ENCODE peak calls at places on chromosomes 2 and 18, in ten cellular contexts. One of them, this sample, is unnamed.

GRCh38 chr2:165238295-165238694 is 919 bp upstream of the SCN2A start:
- DNase-seq in iPS DF 6.9: no peak
- DNase-seq in kidney epithelial cell: no peak
- DNase-seq in astrocyte of the spinal cord: peak
- DNase-seq in coronary artery: no peak
- DNase-seq in suprapubic skin: no peak
- DNase-seq in kidney: no peak
- DNase-seq in uterus: no peak
- DNase-seq in SK-N-SH: no peak
- DNase-seq in sigmoid colon: no peak
- DNase-seq in this sample: peak

GRCh38 chr2:159044804-159045286 is 76.4 kb downstream of the TANC1 start:
- DNase-seq in iPS DF 6.9: no peak
- DNase-seq in coronary artery: no peak
- DNase-seq in kidney epithelial cell: no peak
- DNase-seq in astrocyte of the spinal cord: no peak
- DNase-seq in suprapubic skin: no peak
- DNase-seq in sigmoid colon: no peak
- DNase-seq in uterus: no peak
- DNase-seq in SK-N-SH: no peak
- DNase-seq in kidney: no peak
- DNase-seq in this sample: no peak

GRCh38 chr2:166365803-166366420 is 9.8 kb downstream of the SCN9A start:
- DNase-seq in iPS DF 6.9: no peak
- DNase-seq in SK-N-SH: no peak
- DNase-seq in uterus: no peak
- DNase-seq in coronary artery: no peak
- DNase-seq in kidney: no peak
- DNase-seq in kidney epithelial cell: no peak
- DNase-seq in sigmoid colon: no peak
- DNase-seq in astrocyte of the spinal cord: peak
- DNase-seq in suprapubic skin: no peak
- DNase-seq in this sample: no peak

GRCh38 chr18:76448262-76449109 is 46.6 kb downstream of the ZNF516 start:
- DNase-seq in suprapubic skin: peak
- DNase-seq in coronary artery: peak
- DNase-seq in kidney epithelial cell: no peak
- DNase-seq in iPS DF 6.9: no peak
- DNase-seq in sigmoid colon: peak
- DNase-seq in kidney: no peak
- DNase-seq in uterus: no peak
- DNase-seq in astrocyte of the spinal cord: no peak
- DNase-seq in SK-N-SH: no peak
- DNase-seq in this sample: no peak

GRCh38 chr2:80061881-80062280 is 242.7 kb downstream of the LRRTM1 start:
- DNase-seq in astrocyte of the spinal cord: no peak
- DNase-seq in kidney epithelial cell: no peak
- DNase-seq in coronary artery: no peak
- DNase-seq in sigmoid colon: no peak
- DNase-seq in kidney: no peak
- DNase-seq in SK-N-SH: no peak
- DNase-seq in uterus: no peak
- DNase-seq in iPS DF 6.9: no peak
- DNase-seq in suprapubic skin: no peak
- DNase-seq in this sample: peak

GRCh38 chr2:239291505-239292350 is 109.1 kb downstream of the HDAC4 start:
- DNase-seq in iPS DF 6.9: peak
- DNase-seq in kidney: no peak
- DNase-seq in suprapubic skin: peak
- DNase-seq in uterus: no peak
- DNase-seq in coronary artery: no peak
- DNase-seq in astrocyte of the spinal cord: no peak
- DNase-seq in sigmoid colon: peak
- DNase-seq in kidney epithelial cell: no peak
- DNase-seq in SK-N-SH: no peak
- DNase-seq in this sample: no peak

GRCh38 chr2:73984922-73985317 is 210 bp downstream of the TET3 start:
- DNase-seq in sigmoid colon: peak
- DNase-seq in kidney: peak
- DNase-seq in astrocyte of the spinal cord: no peak
- DNase-seq in suprapubic skin: no peak
- DNase-seq in SK-N-SH: no peak
- DNase-seq in uterus: peak
- DNase-seq in coronary artery: no peak
- DNase-seq in kidney epithelial cell: no peak
- DNase-seq in iPS DF 6.9: no peak
- DNase-seq in this sample: no peak

GRCh38 chr18:75075429-75075841 is 133.5 kb downstream of the PTGR3 start:
- DNase-seq in uterus: no peak
- DNase-seq in iPS DF 6.9: no peak
- DNase-seq in suprapubic skin: no peak
- DNase-seq in SK-N-SH: no peak
- DNase-seq in coronary artery: no peak
- DNase-seq in kidney: no peak
- DNase-seq in sigmoid colon: peak
- DNase-seq in kidney epithelial cell: no peak
- DNase-seq in astrocyte of the spinal cord: no peak
- DNase-seq in this sample: no peak

GRCh38 chr18:32057624-32058165 is 34.0 kb upstream of the RNF138 start:
- DNase-seq in iPS DF 6.9: peak
- DNase-seq in coronary artery: no peak
- DNase-seq in SK-N-SH: no peak
- DNase-seq in kidney: no peak
- DNase-seq in kidney epithelial cell: no peak
- DNase-seq in sigmoid colon: no peak
- DNase-seq in suprapubic skin: no peak
- DNase-seq in uterus: no peak
- DNase-seq in astrocyte of the spinal cord: no peak
- DNase-seq in this sample: no peak

GRCh38 chr2:26011990-26012856 is 21.7 kb upstream of the RAB10 start:
- DNase-seq in suprapubic skin: peak
- DNase-seq in astrocyte of the spinal cord: peak
- DNase-seq in uterus: no peak
- DNase-seq in coronary artery: no peak
- DNase-seq in SK-N-SH: no peak
- DNase-seq in iPS DF 6.9: no peak
- DNase-seq in kidney: no peak
- DNase-seq in kidney epithelial cell: no peak
- DNase-seq in sigmoid colon: peak
- DNase-seq in this sample: no peak

GRCh38 chr2:170123593-170123992 is 54.4 kb upstream of the MYO3B start:
- DNase-seq in suprapubic skin: no peak
- DNase-seq in uterus: no peak
- DNase-seq in iPS DF 6.9: peak
- DNase-seq in sigmoid colon: no peak
- DNase-seq in astrocyte of the spinal cord: peak
- DNase-seq in kidney: no peak
- DNase-seq in kidney epithelial cell: no peak
- DNase-seq in SK-N-SH: no peak
- DNase-seq in coronary artery: no peak
- DNase-seq in this sample: no peak

GRCh38 chr2:211423018-211423417 is 866.6 kb downstream of the CPS1 start:
- DNase-seq in suprapubic skin: no peak
- DNase-seq in astrocyte of the spinal cord: no peak
- DNase-seq in uterus: no peak
- DNase-seq in iPS DF 6.9: no peak
- DNase-seq in coronary artery: no peak
- DNase-seq in sigmoid colon: no peak
- DNase-seq in kidney epithelial cell: no peak
- DNase-seq in SK-N-SH: no peak
- DNase-seq in kidney: no peak
- DNase-seq in this sample: no peak

GRCh38 chr18:58091099-58091611 is 47.1 kb downstream of the NEDD4L start:
- DNase-seq in iPS DF 6.9: no peak
- DNase-seq in uterus: no peak
- DNase-seq in kidney: no peak
- DNase-seq in kidney epithelial cell: peak
- DNase-seq in sigmoid colon: no peak
- DNase-seq in suprapubic skin: no peak
- DNase-seq in SK-N-SH: no peak
- DNase-seq in coronary artery: no peak
- DNase-seq in astrocyte of the spinal cord: no peak
- DNase-seq in this sample: no peak

GRCh38 chr18:66560092-66560491 is 43.8 kb downstream of the CDH19 start:
- DNase-seq in uterus: no peak
- DNase-seq in iPS DF 6.9: peak
- DNase-seq in coronary artery: no peak
- DNase-seq in SK-N-SH: no peak
- DNase-seq in suprapubic skin: no peak
- DNase-seq in astrocyte of the spinal cord: peak
- DNase-seq in kidney epithelial cell: no peak
- DNase-seq in kidney: no peak
- DNase-seq in sigmoid colon: no peak
- DNase-seq in this sample: peak

GRCh38 chr2:58081000-58081399 is 34.4 kb downstream of the VRK2 start:
- DNase-seq in iPS DF 6.9: no peak
- DNase-seq in astrocyte of the spinal cord: no peak
- DNase-seq in coronary artery: no peak
- DNase-seq in suprapubic skin: no peak
- DNase-seq in sigmoid colon: no peak
- DNase-seq in kidney epithelial cell: no peak
- DNase-seq in SK-N-SH: no peak
- DNase-seq in kidney: no peak
- DNase-seq in uterus: no peak
- DNase-seq in this sample: no peak

GRCh38 chr2:24791452-24791851 is 1.7 kb downstream of the PTRHD1 start:
- DNase-seq in astrocyte of the spinal cord: no peak
- DNase-seq in coronary artery: no peak
- DNase-seq in sigmoid colon: no peak
- DNase-seq in SK-N-SH: no peak
- DNase-seq in kidney epithelial cell: no peak
- DNase-seq in suprapubic skin: no peak
- DNase-seq in uterus: no peak
- DNase-seq in kidney: no peak
- DNase-seq in iPS DF 6.9: no peak
- DNase-seq in this sample: no peak
- H3K4me3 ChIP-seq in astrocyte of the spinal cord: no peak
- H3K4me3 ChIP-seq in coronary artery: no peak
- H3K4me3 ChIP-seq in sigmoid colon: no peak
- H3K4me3 ChIP-seq in SK-N-SH: no peak
- H3K4me3 ChIP-seq in kidney epithelial cell: no peak
- H3K4me3 ChIP-seq in suprapubic skin: no peak
- H3K4me3 ChIP-seq in uterus: no peak
- H3K4me3 ChIP-seq in kidney: no peak
- H3K4me3 ChIP-seq in iPS DF 6.9: no peak
- H3K4me3 ChIP-seq in this sample: no peak

DNA sequence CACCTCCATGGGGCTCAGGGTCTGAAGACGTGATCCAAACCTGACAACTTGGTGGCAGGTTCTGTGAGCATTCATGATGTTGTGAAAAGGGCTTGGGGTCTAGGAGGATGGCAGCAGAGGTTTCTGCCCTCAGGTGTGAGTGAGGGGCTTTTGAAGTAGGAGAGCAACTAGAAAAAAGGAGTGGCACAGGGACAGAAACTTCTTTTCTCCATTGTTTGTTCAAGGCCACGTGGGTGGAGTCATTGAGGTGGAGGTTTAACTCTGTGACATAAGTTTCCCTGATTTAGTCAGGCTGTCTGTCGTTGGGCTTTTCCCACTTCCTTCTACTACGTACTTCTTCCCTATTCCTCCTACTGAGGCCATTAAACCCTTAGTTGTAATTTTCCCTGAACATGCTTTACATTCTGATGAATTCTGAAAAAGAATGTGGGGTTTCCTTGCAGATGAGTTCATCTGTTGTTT is 13.1 kb downstream of the CFLAR start:
- DNase-seq in suprapubic skin: no peak
- DNase-seq in kidney epithelial cell: no peak
- DNase-seq in coronary artery: no peak
- DNase-seq in sigmoid colon: no peak
- DNase-seq in SK-N-SH: no peak
- DNase-seq in astrocyte of the spinal cord: peak
- DNase-seq in uterus: no peak
- DNase-seq in iPS DF 6.9: no peak
- DNase-seq in kidney: no peak
- DNase-seq in this sample: no peak
- H3K4me3 ChIP-seq in suprapubic skin: no peak
- H3K4me3 ChIP-seq in kidney epithelial cell: no peak
- H3K4me3 ChIP-seq in coronary artery: peak
- H3K4me3 ChIP-seq in sigmoid colon: no peak
- H3K4me3 ChIP-seq in SK-N-SH: no peak
- H3K4me3 ChIP-seq in astrocyte of the spinal cord: no peak
- H3K4me3 ChIP-seq in uterus: no peak
- H3K4me3 ChIP-seq in iPS DF 6.9: no peak
- H3K4me3 ChIP-seq in kidney: no peak
- H3K4me3 ChIP-seq in this sample: peak

GRCh38 chr2:174527959-174528358 is 41.1 kb upstream of the GPR155 start:
- DNase-seq in SK-N-SH: no peak
- DNase-seq in kidney epithelial cell: no peak
- DNase-seq in astrocyte of the spinal cord: no peak
- DNase-seq in coronary artery: no peak
- DNase-seq in suprapubic skin: no peak
- DNase-seq in uterus: no peak
- DNase-seq in iPS DF 6.9: no peak
- DNase-seq in kidney: no peak
- DNase-seq in sigmoid colon: no peak
- DNase-seq in this sample: no peak
- H3K4me3 ChIP-seq in SK-N-SH: no peak
- H3K4me3 ChIP-seq in kidney epithelial cell: no peak
- H3K4me3 ChIP-seq in astrocyte of the spinal cord: no peak
- H3K4me3 ChIP-seq in coronary artery: no peak
- H3K4me3 ChIP-seq in suprapubic skin: no peak
- H3K4me3 ChIP-seq in uterus: no peak
- H3K4me3 ChIP-seq in iPS DF 6.9: no peak
- H3K4me3 ChIP-seq in kidney: no peak
- H3K4me3 ChIP-seq in sigmoid colon: no peak
- H3K4me3 ChIP-seq in this sample: no peak

GRCh38 chr2:40282428-40282827 is 169.5 kb downstream of the SLC8A1 start:
- DNase-seq in suprapubic skin: no peak
- DNase-seq in kidney epithelial cell: no peak
- DNase-seq in uterus: peak
- DNase-seq in iPS DF 6.9: no peak
- DNase-seq in kidney: no peak
- DNase-seq in astrocyte of the spinal cord: no peak
- DNase-seq in SK-N-SH: no peak
- DNase-seq in sigmoid colon: no peak
- DNase-seq in coronary artery: no peak
- DNase-seq in this sample: no peak

GRCh38 chr2:40279001-40279400 is 172.9 kb downstream of the SLC8A1 start:
- DNase-seq in kidney: no peak
- DNase-seq in uterus: no peak
- DNase-seq in iPS DF 6.9: no peak
- DNase-seq in coronary artery: no peak
- DNase-seq in SK-N-SH: no peak
- DNase-seq in suprapubic skin: no peak
- DNase-seq in kidney epithelial cell: no peak
- DNase-seq in astrocyte of the spinal cord: peak
- DNase-seq in sigmoid colon: no peak
- DNase-seq in this sample: no peak

GRCh38 chr2:40276076-40276475 is 175.8 kb downstream of the SLC8A1 start:
- DNase-seq in uterus: no peak
- DNase-seq in SK-N-SH: no peak
- DNase-seq in coronary artery: no peak
- DNase-seq in astrocyte of the spinal cord: no peak
- DNase-seq in kidney epithelial cell: no peak
- DNase-seq in iPS DF 6.9: no peak
- DNase-seq in sigmoid colon: no peak
- DNase-seq in kidney: no peak
- DNase-seq in suprapubic skin: no peak
- DNase-seq in this sample: no peak

GRCh38 chr2:40281021-40281940 is 170.6 kb downstream of the SLC8A1 start:
- DNase-seq in coronary artery: no peak
- DNase-seq in uterus: peak
- DNase-seq in kidney: no peak
- DNase-seq in astrocyte of the spinal cord: peak
- DNase-seq in SK-N-SH: no peak
- DNase-seq in iPS DF 6.9: no peak
- DNase-seq in sigmoid colon: peak
- DNase-seq in kidney epithelial cell: peak
- DNase-seq in suprapubic skin: no peak
- DNase-seq in this sample: no peak

GRCh38 chr2:40279479-40279878 is 172.4 kb downstream of the SLC8A1 start:
- DNase-seq in astrocyte of the spinal cord: no peak
- DNase-seq in kidney: no peak
- DNase-seq in sigmoid colon: no peak
- DNase-seq in kidney epithelial cell: no peak
- DNase-seq in uterus: no peak
- DNase-seq in coronary artery: no peak
- DNase-seq in SK-N-SH: no peak
- DNase-seq in iPS DF 6.9: no peak
- DNase-seq in suprapubic skin: no peak
- DNase-seq in this sample: no peak
- H3K4me3 ChIP-seq in astrocyte of the spinal cord: no peak
- H3K4me3 ChIP-seq in kidney: no peak
- H3K4me3 ChIP-seq in sigmoid colon: no peak
- H3K4me3 ChIP-seq in kidney epithelial cell: no peak
- H3K4me3 ChIP-seq in uterus: peak
- H3K4me3 ChIP-seq in coronary artery: peak
- H3K4me3 ChIP-seq in SK-N-SH: no peak
- H3K4me3 ChIP-seq in iPS DF 6.9: no peak
- H3K4me3 ChIP-seq in suprapubic skin: no peak
- H3K4me3 ChIP-seq in this sample: no peak

This sample was measured in Jurkat, Clone E6-1.